ENCODE peak calls at places on chromosomes 1 and 21, in ten cellular contexts. One of them, this sample, is unnamed.

GRCh38 chr1:93042822-93043557 is 36.1 kb upstream of the MTF2 start:
- DNase-seq in epithelial cell of esophagus: no peak
- DNase-seq in amniotic stem cell: no peak
- DNase-seq in GM19239: no peak
- DNase-seq in anterior cingulate cortex: no peak
- DNase-seq in mesendoderm: no peak
- DNase-seq in activated CD8-positive, alpha-beta memory T cell treated with anti-CD3 and anti-CD28 coated beads, Interleukin-2, amount 50 U/mL, for 4 hours: no peak
- DNase-seq in cardiac muscle cell: no peak
- DNase-seq in non-pigmented ciliary epithelial cell: no peak
- DNase-seq in foreskin fibroblast: no peak
- DNase-seq in this sample: no peak

GRCh38 chr1:174626031-174627020 is 178.6 kb downstream of the GPR52 start:
- DNase-seq in epithelial cell of esophagus: peak; percentile 9
- DNase-seq in amniotic stem cell: no peak
- DNase-seq in GM19239: no peak
- DNase-seq in anterior cingulate cortex: no peak
- DNase-seq in mesendoderm: no peak
- DNase-seq in activated CD8-positive, alpha-beta memory T cell treated with anti-CD3 and anti-CD28 coated beads, Interleukin-2, amount 50 U/mL, for 4 hours: no peak
- DNase-seq in cardiac muscle cell: no peak
- DNase-seq in non-pigmented ciliary epithelial cell: peak; percentile 65
- DNase-seq in foreskin fibroblast: peak; percentile 42
- DNase-seq in this sample: peak; percentile 42

GRCh38 chr1:175192630-175193338 is at the start of gene KIAA0040:
- DNase-seq in epithelial cell of esophagus: peak; percentile 76
- DNase-seq in amniotic stem cell: no peak
- DNase-seq in GM19239: peak; percentile 34
- DNase-seq in anterior cingulate cortex: no peak
- DNase-seq in mesendoderm: peak; percentile 81
- DNase-seq in activated CD8-positive, alpha-beta memory T cell treated with anti-CD3 and anti-CD28 coated beads, Interleukin-2, amount 50 U/mL, for 4 hours: peak; percentile 66
- DNase-seq in cardiac muscle cell: peak; percentile 73
- DNase-seq in non-pigmented ciliary epithelial cell: no peak
- DNase-seq in foreskin fibroblast: peak; percentile 38
- DNase-seq in this sample: no peak

GRCh38 chr1:157086299-157086698 is 13.3 kb downstream of the ETV3L start:
- DNase-seq in epithelial cell of esophagus: no peak
- DNase-seq in amniotic stem cell: no peak
- DNase-seq in GM19239: no peak
- DNase-seq in anterior cingulate cortex: no peak
- DNase-seq in mesendoderm: no peak
- DNase-seq in activated CD8-positive, alpha-beta memory T cell treated with anti-CD3 and anti-CD28 coated beads, Interleukin-2, amount 50 U/mL, for 4 hours: no peak
- DNase-seq in cardiac muscle cell: no peak
- DNase-seq in non-pigmented ciliary epithelial cell: no peak
- DNase-seq in foreskin fibroblast: no peak
- DNase-seq in this sample: no peak

GRCh38 chr1:76928511-76928910 is 61.2 kb downstream of the ST6GALNAC5 start:
- DNase-seq in epithelial cell of esophagus: peak; percentile 75
- DNase-seq in amniotic stem cell: no peak
- DNase-seq in GM19239: no peak
- DNase-seq in anterior cingulate cortex: no peak
- DNase-seq in mesendoderm: no peak
- DNase-seq in activated CD8-positive, alpha-beta memory T cell treated with anti-CD3 and anti-CD28 coated beads, Interleukin-2, amount 50 U/mL, for 4 hours: no peak
- DNase-seq in cardiac muscle cell: no peak
- DNase-seq in non-pigmented ciliary epithelial cell: no peak
- DNase-seq in foreskin fibroblast: no peak
- DNase-seq in this sample: no peak

GRCh38 chr1:100455478-100456072 is 82.4 kb upstream of the GPR88 start:
- DNase-seq in epithelial cell of esophagus: peak; percentile 14
- DNase-seq in amniotic stem cell: no peak
- DNase-seq in GM19239: no peak
- DNase-seq in anterior cingulate cortex: no peak
- DNase-seq in mesendoderm: no peak
- DNase-seq in activated CD8-positive, alpha-beta memory T cell treated with anti-CD3 and anti-CD28 coated beads, Interleukin-2, amount 50 U/mL, for 4 hours: no peak
- DNase-seq in cardiac muscle cell: peak; percentile 23
- DNase-seq in non-pigmented ciliary epithelial cell: no peak
- DNase-seq in foreskin fibroblast: peak; percentile 21
- DNase-seq in this sample: no peak

GRCh38 chr21:41817877-41818855 is 51.3 kb upstream of the RIPK4 start:
- DNase-seq in epithelial cell of esophagus: no peak
- DNase-seq in amniotic stem cell: no peak
- DNase-seq in GM19239: no peak
- DNase-seq in anterior cingulate cortex: no peak
- DNase-seq in mesendoderm: no peak
- DNase-seq in activated CD8-positive, alpha-beta memory T cell treated with anti-CD3 and anti-CD28 coated beads, Interleukin-2, amount 50 U/mL, for 4 hours: no peak
- DNase-seq in cardiac muscle cell: no peak
- DNase-seq in non-pigmented ciliary epithelial cell: no peak
- DNase-seq in foreskin fibroblast: no peak
- DNase-seq in this sample: no peak

GRCh38 chr1:2091611-2092604 is 41.7 kb downstream of the PRKCZ start:
- DNase-seq in epithelial cell of esophagus: no peak
- DNase-seq in amniotic stem cell: no peak
- DNase-seq in GM19239: peak; percentile 50
- DNase-seq in anterior cingulate cortex: peak; percentile 31
- DNase-seq in mesendoderm: peak; percentile 65
- DNase-seq in activated CD8-positive, alpha-beta memory T cell treated with anti-CD3 and anti-CD28 coated beads, Interleukin-2, amount 50 U/mL, for 4 hours: peak; percentile 61
- DNase-seq in cardiac muscle cell: peak; percentile 62
- DNase-seq in non-pigmented ciliary epithelial cell: no peak
- DNase-seq in foreskin fibroblast: peak; percentile 41
- DNase-seq in this sample: no peak

GRCh38 chr1:209409786-209410185 is 173.7 kb upstream of the CAMK1G start:
- DNase-seq in epithelial cell of esophagus: peak; percentile 93
- DNase-seq in amniotic stem cell: no peak
- DNase-seq in GM19239: no peak
- DNase-seq in anterior cingulate cortex: no peak
- DNase-seq in mesendoderm: peak; percentile 86
- DNase-seq in activated CD8-positive, alpha-beta memory T cell treated with anti-CD3 and anti-CD28 coated beads, Interleukin-2, amount 50 U/mL, for 4 hours: no peak
- DNase-seq in cardiac muscle cell: no peak
- DNase-seq in non-pigmented ciliary epithelial cell: peak; percentile 79
- DNase-seq in foreskin fibroblast: peak; percentile 70
- DNase-seq in this sample: no peak

GRCh38 chr1:165828103-165828558 is 717 bp downstream of the UCK2 start:
- DNase-seq in epithelial cell of esophagus: peak; percentile 38
- DNase-seq in amniotic stem cell: no peak
- DNase-seq in GM19239: peak; percentile 50
- DNase-seq in anterior cingulate cortex: peak; percentile 42
- DNase-seq in mesendoderm: peak; percentile 60
- DNase-seq in activated CD8-positive, alpha-beta memory T cell treated with anti-CD3 and anti-CD28 coated beads, Interleukin-2, amount 50 U/mL, for 4 hours: peak; percentile 54
- DNase-seq in cardiac muscle cell: peak; percentile 47
- DNase-seq in non-pigmented ciliary epithelial cell: no peak
- DNase-seq in foreskin fibroblast: peak; percentile 75
- DNase-seq in this sample: no peak

GRCh38 chr1:157966034-157966671 is 27.3 kb upstream of the KIRREL1 start:
- DNase-seq in epithelial cell of esophagus: no peak
- DNase-seq in amniotic stem cell: no peak
- DNase-seq in GM19239: no peak
- DNase-seq in anterior cingulate cortex: no peak
- DNase-seq in mesendoderm: peak; percentile 72
- DNase-seq in activated CD8-positive, alpha-beta memory T cell treated with anti-CD3 and anti-CD28 coated beads, Interleukin-2, amount 50 U/mL, for 4 hours: no peak
- DNase-seq in cardiac muscle cell: no peak
- DNase-seq in non-pigmented ciliary epithelial cell: peak; percentile 49
- DNase-seq in foreskin fibroblast: peak; percentile 90
- DNase-seq in this sample: peak; percentile 100

GRCh38 chr1:223010552-223011229 is 132.4 kb downstream of the TLR5 start:
- DNase-seq in epithelial cell of esophagus: no peak
- DNase-seq in amniotic stem cell: no peak
- DNase-seq in GM19239: no peak
- DNase-seq in anterior cingulate cortex: no peak
- DNase-seq in mesendoderm: peak; percentile 74
- DNase-seq in activated CD8-positive, alpha-beta memory T cell treated with anti-CD3 and anti-CD28 coated beads, Interleukin-2, amount 50 U/mL, for 4 hours: no peak
- DNase-seq in cardiac muscle cell: no peak
- DNase-seq in non-pigmented ciliary epithelial cell: no peak
- DNase-seq in foreskin fibroblast: peak; percentile 28
- DNase-seq in this sample: no peak

GRCh38 chr1:219416598-219417238 is 196.2 kb downstream of the ZC3H11B start:
- DNase-seq in epithelial cell of esophagus: peak; percentile 68
- DNase-seq in amniotic stem cell: no peak
- DNase-seq in GM19239: peak; percentile 12
- DNase-seq in anterior cingulate cortex: no peak
- DNase-seq in mesendoderm: peak; percentile 63
- DNase-seq in activated CD8-positive, alpha-beta memory T cell treated with anti-CD3 and anti-CD28 coated beads, Interleukin-2, amount 50 U/mL, for 4 hours: peak; percentile 39
- DNase-seq in cardiac muscle cell: peak; percentile 69
- DNase-seq in non-pigmented ciliary epithelial cell: no peak
- DNase-seq in foreskin fibroblast: peak; percentile 64
- DNase-seq in this sample: no peak

GRCh38 chr1:197731449-197731848 is 43.8 kb downstream of the DENND1B start:
- DNase-seq in epithelial cell of esophagus: no peak
- DNase-seq in amniotic stem cell: no peak
- DNase-seq in GM19239: no peak
- DNase-seq in anterior cingulate cortex: no peak
- DNase-seq in mesendoderm: no peak
- DNase-seq in activated CD8-positive, alpha-beta memory T cell treated with anti-CD3 and anti-CD28 coated beads, Interleukin-2, amount 50 U/mL, for 4 hours: no peak
- DNase-seq in cardiac muscle cell: no peak
- DNase-seq in non-pigmented ciliary epithelial cell: no peak
- DNase-seq in foreskin fibroblast: no peak
- DNase-seq in this sample: no peak

GRCh38 chr1:228236744-228237143 is 28.9 kb downstream of the OBSCN start:
- DNase-seq in epithelial cell of esophagus: peak; percentile 42
- DNase-seq in amniotic stem cell: no peak
- DNase-seq in GM19239: no peak
- DNase-seq in anterior cingulate cortex: no peak
- DNase-seq in mesendoderm: peak; percentile 82
- DNase-seq in activated CD8-positive, alpha-beta memory T cell treated with anti-CD3 and anti-CD28 coated beads, Interleukin-2, amount 50 U/mL, for 4 hours: no peak
- DNase-seq in cardiac muscle cell: peak; percentile 80
- DNase-seq in non-pigmented ciliary epithelial cell: no peak
- DNase-seq in foreskin fibroblast: peak; percentile 65
- DNase-seq in this sample: no peak

GRCh38 chr1:108704501-108704900 is 8.2 kb upstream of the FNDC7 start:
- DNase-seq in epithelial cell of esophagus: peak; percentile 82
- DNase-seq in amniotic stem cell: peak; percentile 46
- DNase-seq in GM19239: no peak
- DNase-seq in anterior cingulate cortex: no peak
- DNase-seq in mesendoderm: no peak
- DNase-seq in activated CD8-positive, alpha-beta memory T cell treated with anti-CD3 and anti-CD28 coated beads, Interleukin-2, amount 50 U/mL, for 4 hours: no peak
- DNase-seq in cardiac muscle cell: no peak
- DNase-seq in non-pigmented ciliary epithelial cell: no peak
- DNase-seq in foreskin fibroblast: peak; percentile 91
- DNase-seq in this sample: peak; percentile 22

GRCh38 chr1:244028701-244029100 is 22.4 kb upstream of the ZBTB18 start:
- DNase-seq in epithelial cell of esophagus: no peak
- DNase-seq in amniotic stem cell: no peak
- DNase-seq in GM19239: no peak
- DNase-seq in anterior cingulate cortex: no peak
- DNase-seq in mesendoderm: no peak
- DNase-seq in activated CD8-positive, alpha-beta memory T cell treated with anti-CD3 and anti-CD28 coated beads, Interleukin-2, amount 50 U/mL, for 4 hours: no peak
- DNase-seq in cardiac muscle cell: no peak
- DNase-seq in non-pigmented ciliary epithelial cell: no peak
- DNase-seq in foreskin fibroblast: no peak
- DNase-seq in this sample: no peak

GRCh38 chr1:65792671-65793358 is at the start of gene PDE4B:
- DNase-seq in epithelial cell of esophagus: no peak
- DNase-seq in amniotic stem cell: no peak
- DNase-seq in GM19239: no peak
- DNase-seq in anterior cingulate cortex: no peak
- DNase-seq in mesendoderm: peak; percentile 56
- DNase-seq in activated CD8-positive, alpha-beta memory T cell treated with anti-CD3 and anti-CD28 coated beads, Interleukin-2, amount 50 U/mL, for 4 hours: no peak
- DNase-seq in cardiac muscle cell: peak; percentile 63
- DNase-seq in non-pigmented ciliary epithelial cell: no peak
- DNase-seq in foreskin fibroblast: peak; percentile 63
- DNase-seq in this sample: no peak

GRCh38 chr1:225454067-225454618 is 26.3 kb upstream of the LBR start:
- DNase-seq in epithelial cell of esophagus: peak; percentile 94
- DNase-seq in amniotic stem cell: no peak
- DNase-seq in GM19239: no peak
- DNase-seq in anterior cingulate cortex: no peak
- DNase-seq in mesendoderm: no peak
- DNase-seq in activated CD8-positive, alpha-beta memory T cell treated with anti-CD3 and anti-CD28 coated beads, Interleukin-2, amount 50 U/mL, for 4 hours: no peak
- DNase-seq in cardiac muscle cell: no peak
- DNase-seq in non-pigmented ciliary epithelial cell: no peak
- DNase-seq in foreskin fibroblast: no peak
- DNase-seq in this sample: no peak

GRCh38 chr1:31295874-31296485 is 608 bp downstream of the SNRNP40 start:
- DNase-seq in epithelial cell of esophagus: no peak
- DNase-seq in amniotic stem cell: no peak
- DNase-seq in GM19239: no peak
- DNase-seq in anterior cingulate cortex: no peak
- DNase-seq in mesendoderm: no peak
- DNase-seq in activated CD8-positive, alpha-beta memory T cell treated with anti-CD3 and anti-CD28 coated beads, Interleukin-2, amount 50 U/mL, for 4 hours: no peak
- DNase-seq in cardiac muscle cell: no peak
- DNase-seq in non-pigmented ciliary epithelial cell: no peak
- DNase-seq in foreskin fibroblast: no peak
- DNase-seq in this sample: no peak

GRCh38 chr1:233293556-233294446 is 1.7 kb downstream of the PCNX2 start:
- DNase-seq in epithelial cell of esophagus: peak; percentile 43
- DNase-seq in amniotic stem cell: no peak
- DNase-seq in GM19239: no peak
- DNase-seq in anterior cingulate cortex: no peak
- DNase-seq in mesendoderm: peak; percentile 66
- DNase-seq in activated CD8-positive, alpha-beta memory T cell treated with anti-CD3 and anti-CD28 coated beads, Interleukin-2, amount 50 U/mL, for 4 hours: no peak
- DNase-seq in cardiac muscle cell: no peak
- DNase-seq in non-pigmented ciliary epithelial cell: no peak
- DNase-seq in foreskin fibroblast: peak; percentile 39
- DNase-seq in this sample: no peak

GRCh38 chr21:39126486-39126806 is 56.8 kb downstream of the PSMG1 start:
- DNase-seq in epithelial cell of esophagus: no peak
- DNase-seq in amniotic stem cell: no peak
- DNase-seq in GM19239: no peak
- DNase-seq in anterior cingulate cortex: no peak
- DNase-seq in mesendoderm: no peak
- DNase-seq in activated CD8-positive, alpha-beta memory T cell treated with anti-CD3 and anti-CD28 coated beads, Interleukin-2, amount 50 U/mL, for 4 hours: no peak
- DNase-seq in cardiac muscle cell: no peak
- DNase-seq in non-pigmented ciliary epithelial cell: no peak
- DNase-seq in foreskin fibroblast: no peak
- DNase-seq in this sample: no peak

GRCh38 chr1:209871006-209871405 is 43.2 kb downstream of the UTP25 start:
- DNase-seq in epithelial cell of esophagus: no peak
- DNase-seq in amniotic stem cell: no peak
- DNase-seq in GM19239: no peak
- DNase-seq in anterior cingulate cortex: no peak
- DNase-seq in mesendoderm: no peak
- DNase-seq in activated CD8-positive, alpha-beta memory T cell treated with anti-CD3 and anti-CD28 coated beads, Interleukin-2, amount 50 U/mL, for 4 hours: no peak
- DNase-seq in cardiac muscle cell: no peak
- DNase-seq in non-pigmented ciliary epithelial cell: no peak
- DNase-seq in foreskin fibroblast: no peak
- DNase-seq in this sample: no peak

GRCh38 chr1:48725331-48725730 is 51.4 kb downstream of the BEND5 start:
- DNase-seq in epithelial cell of esophagus: no peak
- DNase-seq in amniotic stem cell: no peak
- DNase-seq in GM19239: no peak
- DNase-seq in anterior cingulate cortex: no peak
- DNase-seq in mesendoderm: no peak
- DNase-seq in activated CD8-positive, alpha-beta memory T cell treated with anti-CD3 and anti-CD28 coated beads, Interleukin-2, amount 50 U/mL, for 4 hours: no peak
- DNase-seq in cardiac muscle cell: no peak
- DNase-seq in non-pigmented ciliary epithelial cell: no peak
- DNase-seq in foreskin fibroblast: peak; percentile 9
- DNase-seq in this sample: no peak

GRCh38 chr1:118158918-118159317 is 26.1 kb downstream of the SPAG17 start:
- DNase-seq in epithelial cell of esophagus: peak; percentile 88
- DNase-seq in amniotic stem cell: no peak
- DNase-seq in GM19239: no peak
- DNase-seq in anterior cingulate cortex: no peak
- DNase-seq in mesendoderm: no peak
- DNase-seq in activated CD8-positive, alpha-beta memory T cell treated with anti-CD3 and anti-CD28 coated beads, Interleukin-2, amount 50 U/mL, for 4 hours: no peak
- DNase-seq in cardiac muscle cell: no peak
- DNase-seq in non-pigmented ciliary epithelial cell: peak; percentile 54
- DNase-seq in foreskin fibroblast: peak; percentile 78
- DNase-seq in this sample: peak; percentile 67

GRCh38 chr1:150072959-150073358 is 5.4 kb downstream of the VPS45 start:
- DNase-seq in epithelial cell of esophagus: peak; percentile 19
- DNase-seq in amniotic stem cell: no peak
- DNase-seq in GM19239: no peak
- DNase-seq in anterior cingulate cortex: no peak
- DNase-seq in mesendoderm: no peak
- DNase-seq in activated CD8-positive, alpha-beta memory T cell treated with anti-CD3 and anti-CD28 coated beads, Interleukin-2, amount 50 U/mL, for 4 hours: no peak
- DNase-seq in cardiac muscle cell: no peak
- DNase-seq in non-pigmented ciliary epithelial cell: no peak
- DNase-seq in foreskin fibroblast: peak; percentile 37
- DNase-seq in this sample: no peak

GRCh38 chr1:211566431-211567025 is 12.4 kb downstream of the SLC30A1 start:
- DNase-seq in epithelial cell of esophagus: no peak
- DNase-seq in amniotic stem cell: no peak
- DNase-seq in GM19239: no peak
- DNase-seq in anterior cingulate cortex: no peak
- DNase-seq in mesendoderm: no peak
- DNase-seq in activated CD8-positive, alpha-beta memory T cell treated with anti-CD3 and anti-CD28 coated beads, Interleukin-2, amount 50 U/mL, for 4 hours: no peak
- DNase-seq in cardiac muscle cell: no peak
- DNase-seq in non-pigmented ciliary epithelial cell: no peak
- DNase-seq in foreskin fibroblast: no peak
- DNase-seq in this sample: no peak

GRCh38 chr21:29163381-29164115 is 33.1 kb downstream of the MAP3K7CL start:
- DNase-seq in epithelial cell of esophagus: no peak
- DNase-seq in amniotic stem cell: no peak
- DNase-seq in GM19239: no peak
- DNase-seq in anterior cingulate cortex: no peak
- DNase-seq in mesendoderm: no peak
- DNase-seq in activated CD8-positive, alpha-beta memory T cell treated with anti-CD3 and anti-CD28 coated beads, Interleukin-2, amount 50 U/mL, for 4 hours: no peak
- DNase-seq in cardiac muscle cell: no peak
- DNase-seq in non-pigmented ciliary epithelial cell: no peak
- DNase-seq in foreskin fibroblast: no peak
- DNase-seq in this sample: no peak